ENCODE peak calls at places on chromosome 1, in six cellular contexts. One of them, this sample, is unnamed.

GRCh38 chr1:89844236-89844807 is 23.5 kb downstream of the LRRC8D start:
- DNase-seq in iPS-NIHi11: no peak
- DNase-seq in cortex of kidney: no peak
- DNase-seq in cardiac fibroblast: no peak
- DNase-seq in activated CD4-positive, alpha-beta T cell treated with anti-CD3 and anti-CD28 coated beads for 48 hours: peak
- DNase-seq in mesothelial cell of epicardium: no peak
- DNase-seq in this sample: peak

GRCh38 chr1:221880182-221880581 is 138.3 kb upstream of the DUSP10 start:
- DNase-seq in activated CD4-positive, alpha-beta T cell treated with anti-CD3 and anti-CD28 coated beads for 48 hours: no peak
- DNase-seq in mesothelial cell of epicardium: no peak
- DNase-seq in iPS-NIHi11: no peak
- DNase-seq in cardiac fibroblast: no peak
- DNase-seq in cortex of kidney: no peak
- DNase-seq in this sample: no peak

GRCh38 chr1:40352126-40352525 is 21.4 kb upstream of the SMAP2 start:
- DNase-seq in cortex of kidney: no peak
- DNase-seq in activated CD4-positive, alpha-beta T cell treated with anti-CD3 and anti-CD28 coated beads for 48 hours: no peak
- DNase-seq in cardiac fibroblast: no peak
- DNase-seq in mesothelial cell of epicardium: no peak
- DNase-seq in iPS-NIHi11: no peak
- DNase-seq in this sample: no peak

GRCh38 chr1:89737985-89738510 is 82.8 kb upstream of the LRRC8D start:
- DNase-seq in mesothelial cell of epicardium: no peak
- DNase-seq in cortex of kidney: no peak
- DNase-seq in activated CD4-positive, alpha-beta T cell treated with anti-CD3 and anti-CD28 coated beads for 48 hours: no peak
- DNase-seq in cardiac fibroblast: no peak
- DNase-seq in iPS-NIHi11: no peak
- DNase-seq in this sample: no peak

GRCh38 chr1:111629190-111629954 is 9.8 kb downstream of the RAP1A start:
- DNase-seq in activated CD4-positive, alpha-beta T cell treated with anti-CD3 and anti-CD28 coated beads for 48 hours: no peak
- DNase-seq in cardiac fibroblast: no peak
- DNase-seq in iPS-NIHi11: no peak
- DNase-seq in cortex of kidney: no peak
- DNase-seq in mesothelial cell of epicardium: no peak
- DNase-seq in this sample: no peak

GRCh38 chr1:109293026-109293425 is 10.1 kb upstream of the PSRC1 start:
- DNase-seq in cortex of kidney: no peak
- DNase-seq in iPS-NIHi11: no peak
- DNase-seq in cardiac fibroblast: no peak
- DNase-seq in mesothelial cell of epicardium: no peak
- DNase-seq in activated CD4-positive, alpha-beta T cell treated with anti-CD3 and anti-CD28 coated beads for 48 hours: no peak
- DNase-seq in this sample: no peak

GRCh38 chr1:55445416-55445815 is 230.3 kb upstream of the USP24 start:
- DNase-seq in mesothelial cell of epicardium: no peak
- DNase-seq in cardiac fibroblast: no peak
- DNase-seq in iPS-NIHi11: no peak
- DNase-seq in cortex of kidney: no peak
- DNase-seq in activated CD4-positive, alpha-beta T cell treated with anti-CD3 and anti-CD28 coated beads for 48 hours: peak
- DNase-seq in this sample: no peak

GRCh38 chr1:24383381-24383940 is 30.1 kb downstream of the STPG1 start:
- DNase-seq in iPS-NIHi11: no peak
- DNase-seq in mesothelial cell of epicardium: no peak
- DNase-seq in cardiac fibroblast: no peak
- DNase-seq in activated CD4-positive, alpha-beta T cell treated with anti-CD3 and anti-CD28 coated beads for 48 hours: no peak
- DNase-seq in cortex of kidney: no peak
- DNase-seq in this sample: no peak

GRCh38 chr1:87706779-87707228 is 378.1 kb downstream of the LMO4 start:
- DNase-seq in mesothelial cell of epicardium: no peak
- DNase-seq in cardiac fibroblast: peak
- DNase-seq in activated CD4-positive, alpha-beta T cell treated with anti-CD3 and anti-CD28 coated beads for 48 hours: no peak
- DNase-seq in iPS-NIHi11: no peak
- DNase-seq in cortex of kidney: no peak
- DNase-seq in this sample: no peak

GRCh38 chr1:88180449-88181108 is 503.5 kb upstream of the PKN2 start:
- DNase-seq in iPS-NIHi11: peak
- DNase-seq in mesothelial cell of epicardium: peak
- DNase-seq in cardiac fibroblast: peak
- DNase-seq in activated CD4-positive, alpha-beta T cell treated with anti-CD3 and anti-CD28 coated beads for 48 hours: peak
- DNase-seq in cortex of kidney: no peak
- DNase-seq in this sample: peak

This sample was measured in AG08396.